ENCODE peak calls at places on chromosome 21, in seven cellular contexts. R is dermis blood vessel endothelial cell; I is stromal cell of bone marrow; H is Panc1; M is EL; P is naive thymus-derived CD8-positive, alpha-beta T cell; D is cardiac muscle cell. V is an unnamed sample.

GRCh38 chr21:28516011-28516410 is 476.7 kb downstream of the LTN1 start:
- DNase-seq in P (no peak), M (no peak), D (no peak), I (no peak), H (no peak), R (no peak), V (no peak)

GRCh38 chr21:41011968-41012367 is 156.0 kb upstream of the BACE2 start:
- DNase-seq in R (no peak), I (no peak), D (no peak), H (no peak), P (no peak), M (no peak), V (no peak)

GRCh38 chr21:26732442-26733221 is 112.6 kb downstream of the ADAMTS1 start:
- DNase-seq in H (no peak), P (no peak), M (peak; percentile 58), I (peak; percentile 30), R (peak; percentile 67), D (peak; percentile 72), V (peak; percentile 14)

GRCh38 chr21:33419538-33420123 is 16.4 kb downstream of the IFNGR2 start:
- DNase-seq in P (no peak), I (peak; percentile 80), R (peak; percentile 76), H (no peak), M (peak; percentile 67), D (peak; percentile 72), V (no peak)

GRCh38 chr21:43778469-43779335 is 2.6 kb upstream of the CSTB start:
- DNase-seq in H (peak; percentile 47), I (no peak), D (no peak), M (no peak), R (no peak), P (no peak), V (no peak)

GRCh38 chr21:38503588-38503987 is 5.3 kb upstream of the ERG start:
- DNase-seq in I (no peak), P (no peak), H (no peak), M (peak; percentile 85), R (peak; percentile 96), D (peak; percentile 66), V (no peak)

GRCh38 chr21:41247561-41247968 is 69.0 kb upstream of the FAM3B start:
- DNase-seq in M (no peak), D (peak; percentile 89), I (peak; percentile 86), P (no peak), H (no peak), R (peak; percentile 95), V (no peak)

GRCh38 chr21:41622831-41623548 is 115.0 kb upstream of the TMPRSS2 start:
- DNase-seq in D (no peak), R (no peak), H (no peak), P (no peak), I (no peak), M (peak; percentile 47), V (no peak)

GRCh38 chr21:14259669-14260458 is 43.9 kb downstream of the RBM11 start:
- DNase-seq in D (peak; percentile 68), R (peak; percentile 79), I (peak; percentile 31), P (peak; percentile 30), H (peak; percentile 47), M (peak; percentile 24), V (peak; percentile 7)

GRCh38 chr21:44593598-44594405 is 1.5 kb upstream of the KRTAP10-6 start:
- DNase-seq in H (no peak), D (no peak), R (no peak), I (no peak), P (no peak), M (no peak), V (no peak)

GRCh38 chr21:35475768-35476167 is 426.7 kb upstream of the RUNX1 start:
- DNase-seq in H (no peak), M (peak; percentile 67), R (no peak), I (peak; percentile 64), D (peak; percentile 85), P (peak; percentile 15), V (peak; percentile 22)

GRCh38 chr21:33993286-33994231 is 78.0 kb upstream of the ATP5PO start:
- DNase-seq in I (no peak), H (no peak), R (peak; percentile 44), D (no peak), M (no peak), P (no peak), V (no peak)

GRCh38 chr21:39132248-39132647 is 51.0 kb downstream of the PSMG1 start:
- DNase-seq in M (no peak), I (no peak), H (no peak), D (no peak), R (no peak), P (no peak), V (no peak)

GRCh38 chr21:42118901-42119300 is 47.8 kb downstream of the UMODL1 start:
- DNase-seq in I (no peak), P (peak; percentile 12), H (no peak), D (no peak), R (peak; percentile 41), M (no peak), V (no peak)

GRCh38 chr21:33185852-33186251 is 43.9 kb upstream of the IFNAR2 start:
- DNase-seq in M (no peak), I (no peak), P (peak; percentile 48), H (no peak), R (peak; percentile 9), D (no peak), V (no peak)

GRCh38 chr21:17572431-17572830 is 40.3 kb downstream of the BTG3 start:
- DNase-seq in H (no peak), M (no peak), I (no peak), P (no peak), D (no peak), R (no peak), V (no peak)

GRCh38 chr21:29938968-29939858 is 583 bp downstream of the GRIK1 start:
- DNase-seq in D (peak; percentile 4), M (no peak), H (no peak), I (no peak), R (no peak), P (no peak), V (no peak)

GRCh38 chr21:37958493-37958892 is 42.2 kb upstream of the KCNJ6 start:
- DNase-seq in I (no peak), R (no peak), D (no peak), H (no peak), P (no peak), M (no peak), V (no peak)

GRCh38 chr21:39064325-39065012 is 118.8 kb downstream of the PSMG1 start:
- DNase-seq in M (no peak), P (no peak), I (no peak), R (no peak), H (no peak), D (no peak), V (no peak)

GRCh38 chr21:28521932-28522826 is 470.5 kb downstream of the LTN1 start:
- DNase-seq in I (no peak), H (no peak), R (peak; percentile 91), D (peak; percentile 60), P (no peak), M (peak; percentile 59), V (no peak)

GRCh38 chr21:16913010-16913409 is 599.8 kb upstream of the CXADR start:
- DNase-seq in H (no peak), D (no peak), P (no peak), I (no peak), M (no peak), R (no peak), V (no peak)

GRCh38 chr21:46124083-46124925 is 26.4 kb downstream of the COL6A2 start:
- DNase-seq in H (no peak), I (no peak), R (no peak), M (no peak), D (no peak), P (no peak), V (no peak)

GRCh38 chr21:42460391-42461184 is 35.4 kb downstream of the RSPH1 start:
- DNase-seq in R (no peak), P (peak; percentile 79), H (no peak), D (no peak), I (no peak), M (no peak), V (no peak)

GRCh38 chr21:26437326-26438009 is 135.6 kb downstream of the CYYR1 start:
- DNase-seq in R (no peak), I (no peak), D (no peak), M (peak; percentile 54), P (no peak), H (no peak), V (peak; percentile 31)

GRCh38 chr21:36718951-36719501 is 20.1 kb downstream of the SIM2 start:
- DNase-seq in D (no peak), P (no peak), H (no peak), M (no peak), R (no peak), I (no peak), V (no peak)

GRCh38 chr21:34938079-34938764 is 110.9 kb downstream of the RUNX1 start:
- DNase-seq in D (peak; percentile 19), R (no peak), H (no peak), M (peak; percentile 52), I (no peak), P (no peak), V (no peak)

GRCh38 chr21:35195232-35195631 is 146.1 kb upstream of the RUNX1 start:
- DNase-seq in P (no peak), H (no peak), R (no peak), D (no peak), I (no peak), M (peak; percentile 71), V (no peak)

GRCh38 chr21:34113842-34114241 is 40.5 kb downstream of the MRPS6 start:
- DNase-seq in D (no peak), I (no peak), H (no peak), P (no peak), R (peak; percentile 5), M (no peak), V (no peak)

GRCh38 chr21:30936207-30936606 is 54.8 kb upstream of the KRTAP11-1 start:
- DNase-seq in M (no peak), R (no peak), P (no peak), I (no peak), H (no peak), D (no peak), V (no peak)

GRCh38 chr21:36321325-36322082 is 1.5 kb downstream of the MORC3 start:
- DNase-seq in P (no peak), I (no peak), D (peak; percentile 18), R (peak; percentile 63), M (peak; percentile 66), H (no peak), V (no peak)

GRCh38 chr21:41328660-41329300 is 12.2 kb downstream of the FAM3B start:
- DNase-seq in H (no peak), P (no peak), R (no peak), M (peak; percentile 52), I (no peak), D (peak; percentile 44), V (no peak)

GRCh38 chr21:44484498-44485253 is 29.4 kb downstream of the LRRC3 start:
- DNase-seq in M (no peak), D (no peak), I (no peak), R (no peak), H (no peak), P (no peak), V (no peak)

GRCh38 chr21:37551406-37552355 is 185.1 kb downstream of the DYRK1A start:
- DNase-seq in H (no peak), I (no peak), D (peak; percentile 82), M (no peak), P (no peak), R (no peak), V (no peak)